ENCODE peak calls at places on chromosomes 6 and 20, in nine cellular contexts. One of them, this sample, is unnamed.
A peak's percentile ranks its signal among the peaks of the same experiment; 100 is the strongest.

GRCh38 chr6:124099520-124099919 is 295.9 kb downstream of the NKAIN2 start:
- DNase-seq in transverse colon: no peak
- DNase-seq in glutamatergic neuron: no peak
- DNase-seq in fibroblast of pulmonary artery: no peak
- DNase-seq in CD4-positive, alpha-beta T cell: no peak
- DNase-seq in WTC11: no peak
- DNase-seq in cardiac fibroblast: no peak
- DNase-seq in uterus: no peak
- DNase-seq in AG04450: no peak
- DNase-seq in this sample: no peak

GRCh38 chr6:21423106-21423854 is 170.3 kb upstream of the SOX4 start:
- DNase-seq in glutamatergic neuron: no peak
- DNase-seq in fibroblast of pulmonary artery: no peak
- DNase-seq in AG04450: no peak
- DNase-seq in CD4-positive, alpha-beta T cell: no peak
- DNase-seq in transverse colon: no peak
- DNase-seq in uterus: no peak
- DNase-seq in cardiac fibroblast: no peak
- DNase-seq in WTC11: peak; percentile 68
- DNase-seq in this sample: no peak

GRCh38 chr20:38787870-38788269 is 17.6 kb upstream of the PPP1R16B start:
- DNase-seq in WTC11: no peak
- DNase-seq in CD4-positive, alpha-beta T cell: no peak
- DNase-seq in transverse colon: no peak
- DNase-seq in fibroblast of pulmonary artery: no peak
- DNase-seq in AG04450: no peak
- DNase-seq in glutamatergic neuron: no peak
- DNase-seq in cardiac fibroblast: no peak
- DNase-seq in uterus: no peak
- DNase-seq in this sample: no peak

GRCh38 chr6:137216875-137217553 is 2.2 kb downstream of the IFNGR1 start:
- DNase-seq in transverse colon: no peak
- DNase-seq in uterus: no peak
- DNase-seq in AG04450: no peak
- DNase-seq in WTC11: no peak
- DNase-seq in CD4-positive, alpha-beta T cell: no peak
- DNase-seq in glutamatergic neuron: no peak
- DNase-seq in cardiac fibroblast: peak; percentile 9
- DNase-seq in fibroblast of pulmonary artery: no peak
- DNase-seq in this sample: no peak

GRCh38 chr6:45377041-45377554 is 636 bp downstream of the SUPT3H start:
- DNase-seq in AG04450: no peak
- DNase-seq in cardiac fibroblast: no peak
- DNase-seq in WTC11: no peak
- DNase-seq in glutamatergic neuron: no peak
- DNase-seq in CD4-positive, alpha-beta T cell: no peak
- DNase-seq in fibroblast of pulmonary artery: no peak
- DNase-seq in uterus: no peak
- DNase-seq in transverse colon: no peak
- DNase-seq in this sample: peak; percentile 5

GRCh38 chr6:15423286-15423957 is 177.6 kb downstream of the JARID2 start:
- DNase-seq in CD4-positive, alpha-beta T cell: no peak
- DNase-seq in uterus: no peak
- DNase-seq in AG04450: no peak
- DNase-seq in cardiac fibroblast: no peak
- DNase-seq in fibroblast of pulmonary artery: no peak
- DNase-seq in WTC11: no peak
- DNase-seq in transverse colon: no peak
- DNase-seq in glutamatergic neuron: no peak
- DNase-seq in this sample: no peak

GRCh38 chr20:21681219-21681931 is 24.1 kb upstream of the PAX1 start:
- DNase-seq in CD4-positive, alpha-beta T cell: no peak
- DNase-seq in transverse colon: no peak
- DNase-seq in cardiac fibroblast: no peak
- DNase-seq in uterus: no peak
- DNase-seq in glutamatergic neuron: no peak
- DNase-seq in WTC11: no peak
- DNase-seq in fibroblast of pulmonary artery: no peak
- DNase-seq in AG04450: no peak
- DNase-seq in this sample: no peak

GRCh38 chr6:37202788-37203491 is 33.0 kb downstream of the PIM1 start:
- DNase-seq in glutamatergic neuron: no peak
- DNase-seq in uterus: no peak
- DNase-seq in WTC11: no peak
- DNase-seq in fibroblast of pulmonary artery: no peak
- DNase-seq in CD4-positive, alpha-beta T cell: no peak
- DNase-seq in transverse colon: peak; percentile 27
- DNase-seq in cardiac fibroblast: no peak
- DNase-seq in AG04450: no peak
- DNase-seq in this sample: no peak

GRCh38 chr20:22579119-22579427 is 5.3 kb downstream of the FOXA2 start:
- DNase-seq in AG04450: no peak
- DNase-seq in glutamatergic neuron: no peak
- DNase-seq in fibroblast of pulmonary artery: no peak
- DNase-seq in uterus: no peak
- DNase-seq in CD4-positive, alpha-beta T cell: no peak
- DNase-seq in cardiac fibroblast: no peak
- DNase-seq in transverse colon: no peak
- DNase-seq in WTC11: peak; percentile 81
- DNase-seq in this sample: peak; percentile 46

GRCh38 chr6:80607814-80608391 is 501.4 kb downstream of the BCKDHB start:
- DNase-seq in transverse colon: no peak
- DNase-seq in WTC11: no peak
- DNase-seq in fibroblast of pulmonary artery: peak; percentile 93
- DNase-seq in cardiac fibroblast: peak; percentile 93
- DNase-seq in uterus: no peak
- DNase-seq in glutamatergic neuron: no peak
- DNase-seq in AG04450: peak; percentile 68
- DNase-seq in CD4-positive, alpha-beta T cell: no peak
- DNase-seq in this sample: peak; percentile 8

GRCh38 chr20:56554869-56555268 is 21.8 kb downstream of the FAM209B start:
- DNase-seq in CD4-positive, alpha-beta T cell: no peak
- DNase-seq in transverse colon: peak; percentile 29
- DNase-seq in WTC11: no peak
- DNase-seq in AG04450: peak; percentile 81
- DNase-seq in cardiac fibroblast: peak; percentile 96
- DNase-seq in glutamatergic neuron: no peak
- DNase-seq in uterus: peak; percentile 56
- DNase-seq in fibroblast of pulmonary artery: peak; percentile 95
- DNase-seq in this sample: peak; percentile 33

GRCh38 chr6:30565772-30566171 is 5.5 kb upstream of the ABCF1 start:
- DNase-seq in uterus: no peak
- DNase-seq in WTC11: no peak
- DNase-seq in CD4-positive, alpha-beta T cell: no peak
- DNase-seq in glutamatergic neuron: no peak
- DNase-seq in cardiac fibroblast: no peak
- DNase-seq in AG04450: no peak
- DNase-seq in fibroblast of pulmonary artery: no peak
- DNase-seq in transverse colon: no peak
- DNase-seq in this sample: no peak

GRCh38 chr6:164069352-164070022 is 655.0 kb downstream of the QKI start:
- DNase-seq in WTC11: no peak
- DNase-seq in transverse colon: no peak
- DNase-seq in glutamatergic neuron: no peak
- DNase-seq in CD4-positive, alpha-beta T cell: no peak
- DNase-seq in AG04450: no peak
- DNase-seq in cardiac fibroblast: peak; percentile 91
- DNase-seq in fibroblast of pulmonary artery: peak; percentile 90
- DNase-seq in uterus: peak; percentile 38
- DNase-seq in this sample: no peak

GRCh38 chr6:63509652-63510352 is 62.5 kb upstream of the LOC128125822 start:
- DNase-seq in transverse colon: peak; percentile 70
- DNase-seq in fibroblast of pulmonary artery: peak; percentile 66
- DNase-seq in WTC11: no peak
- DNase-seq in CD4-positive, alpha-beta T cell: no peak
- DNase-seq in AG04450: no peak
- DNase-seq in cardiac fibroblast: peak; percentile 5
- DNase-seq in uterus: peak; percentile 87
- DNase-seq in glutamatergic neuron: no peak
- DNase-seq in this sample: peak; percentile 85

GRCh38 chr6:155765275-155766194 is 309.9 kb upstream of the NOX3 start:
- DNase-seq in cardiac fibroblast: peak; percentile 71
- DNase-seq in AG04450: peak; percentile 23
- DNase-seq in glutamatergic neuron: no peak
- DNase-seq in uterus: no peak
- DNase-seq in CD4-positive, alpha-beta T cell: no peak
- DNase-seq in transverse colon: no peak
- DNase-seq in WTC11: no peak
- DNase-seq in fibroblast of pulmonary artery: peak; percentile 91
- DNase-seq in this sample: no peak

GRCh38 chr6:106510090-106510970 is 119.0 kb downstream of the RTN4IP1 start:
- DNase-seq in WTC11: peak; percentile 65
- DNase-seq in transverse colon: peak; percentile 86
- DNase-seq in cardiac fibroblast: peak; percentile 47
- DNase-seq in fibroblast of pulmonary artery: peak; percentile 47
- DNase-seq in CD4-positive, alpha-beta T cell: peak; percentile 72
- DNase-seq in uterus: peak; percentile 42
- DNase-seq in AG04450: no peak
- DNase-seq in glutamatergic neuron: peak; percentile 53
- DNase-seq in this sample: peak; percentile 73

GRCh38 chr6:44253307-44254101 is 3.8 kb downstream of the SLC35B2 start:
- DNase-seq in WTC11: peak; percentile 72
- DNase-seq in uterus: no peak
- DNase-seq in CD4-positive, alpha-beta T cell: no peak
- DNase-seq in AG04450: no peak
- DNase-seq in cardiac fibroblast: peak; percentile 52
- DNase-seq in transverse colon: peak; percentile 68
- DNase-seq in glutamatergic neuron: peak; percentile 75
- DNase-seq in fibroblast of pulmonary artery: peak; percentile 48
- DNase-seq in this sample: peak; percentile 58

GRCh38 chr20:9884666-9885065 is 45.8 kb upstream of the PAK5 start:
- DNase-seq in uterus: no peak
- DNase-seq in WTC11: no peak
- DNase-seq in AG04450: no peak
- DNase-seq in transverse colon: no peak
- DNase-seq in CD4-positive, alpha-beta T cell: no peak
- DNase-seq in fibroblast of pulmonary artery: no peak
- DNase-seq in cardiac fibroblast: no peak
- DNase-seq in glutamatergic neuron: no peak
- DNase-seq in this sample: no peak

GRCh38 chr20:17505664-17506517 is 25.3 kb downstream of the BFSP1 start:
- DNase-seq in uterus: no peak
- DNase-seq in transverse colon: no peak
- DNase-seq in WTC11: no peak
- DNase-seq in CD4-positive, alpha-beta T cell: peak; percentile 36
- DNase-seq in cardiac fibroblast: peak; percentile 62
- DNase-seq in glutamatergic neuron: no peak
- DNase-seq in AG04450: no peak
- DNase-seq in fibroblast of pulmonary artery: peak; percentile 50
- DNase-seq in this sample: no peak

GRCh38 chr6:163264662-163265035 is 149.9 kb upstream of the QKI start:
- DNase-seq in fibroblast of pulmonary artery: no peak
- DNase-seq in cardiac fibroblast: no peak
- DNase-seq in CD4-positive, alpha-beta T cell: no peak
- DNase-seq in uterus: no peak
- DNase-seq in AG04450: no peak
- DNase-seq in glutamatergic neuron: no peak
- DNase-seq in transverse colon: no peak
- DNase-seq in WTC11: no peak
- DNase-seq in this sample: peak; percentile 67

GRCh38 chr6:24358219-24358821 is 461 bp upstream of the DCDC2 start:
- DNase-seq in transverse colon: no peak
- DNase-seq in cardiac fibroblast: no peak
- DNase-seq in WTC11: no peak
- DNase-seq in fibroblast of pulmonary artery: no peak
- DNase-seq in uterus: no peak
- DNase-seq in AG04450: no peak
- DNase-seq in CD4-positive, alpha-beta T cell: no peak
- DNase-seq in glutamatergic neuron: no peak
- DNase-seq in this sample: peak; percentile 46
- TF ChIP-seq CTCF in transverse colon: no peak
- TF ChIP-seq CTCF in cardiac fibroblast: no peak
- TF ChIP-seq CTCF in WTC11: no peak
- TF ChIP-seq CTCF in fibroblast of pulmonary artery: no peak
- TF ChIP-seq CTCF in uterus: no peak
- TF ChIP-seq CTCF in AG04450: no peak
- TF ChIP-seq CTCF in CD4-positive, alpha-beta T cell: no peak
- TF ChIP-seq CTCF in glutamatergic neuron: no peak
- TF ChIP-seq CTCF in this sample: no peak

GRCh38 chr20:47296950-47297349 is 59.5 kb downstream of the ZMYND8 start:
- DNase-seq in WTC11: no peak
- DNase-seq in AG04450: no peak
- DNase-seq in cardiac fibroblast: peak; percentile 43
- DNase-seq in uterus: no peak
- DNase-seq in transverse colon: no peak
- DNase-seq in CD4-positive, alpha-beta T cell: no peak
- DNase-seq in glutamatergic neuron: no peak
- DNase-seq in fibroblast of pulmonary artery: peak; percentile 41
- DNase-seq in this sample: no peak
- TF ChIP-seq CTCF in WTC11: no peak
- TF ChIP-seq CTCF in AG04450: no peak
- TF ChIP-seq CTCF in cardiac fibroblast: no peak
- TF ChIP-seq CTCF in uterus: no peak
- TF ChIP-seq CTCF in transverse colon: peak; percentile 20
- TF ChIP-seq CTCF in CD4-positive, alpha-beta T cell: no peak
- TF ChIP-seq CTCF in glutamatergic neuron: no peak
- TF ChIP-seq CTCF in fibroblast of pulmonary artery: no peak
- TF ChIP-seq CTCF in this sample: no peak

GRCh38 chr6:165985926-165986646 is 181.6 kb downstream of the TBXT start:
- DNase-seq in AG04450: no peak
- DNase-seq in transverse colon: no peak
- DNase-seq in CD4-positive, alpha-beta T cell: no peak
- DNase-seq in glutamatergic neuron: no peak
- DNase-seq in fibroblast of pulmonary artery: peak; percentile 34
- DNase-seq in uterus: no peak
- DNase-seq in cardiac fibroblast: no peak
- DNase-seq in WTC11: no peak
- DNase-seq in this sample: no peak
- TF ChIP-seq CTCF in AG04450: no peak
- TF ChIP-seq CTCF in transverse colon: no peak
- TF ChIP-seq CTCF in CD4-positive, alpha-beta T cell: no peak
- TF ChIP-seq CTCF in glutamatergic neuron: no peak
- TF ChIP-seq CTCF in fibroblast of pulmonary artery: no peak
- TF ChIP-seq CTCF in uterus: peak; percentile 19
- TF ChIP-seq CTCF in cardiac fibroblast: no peak
- TF ChIP-seq CTCF in WTC11: no peak
- TF ChIP-seq CTCF in this sample: no peak

DNA sequence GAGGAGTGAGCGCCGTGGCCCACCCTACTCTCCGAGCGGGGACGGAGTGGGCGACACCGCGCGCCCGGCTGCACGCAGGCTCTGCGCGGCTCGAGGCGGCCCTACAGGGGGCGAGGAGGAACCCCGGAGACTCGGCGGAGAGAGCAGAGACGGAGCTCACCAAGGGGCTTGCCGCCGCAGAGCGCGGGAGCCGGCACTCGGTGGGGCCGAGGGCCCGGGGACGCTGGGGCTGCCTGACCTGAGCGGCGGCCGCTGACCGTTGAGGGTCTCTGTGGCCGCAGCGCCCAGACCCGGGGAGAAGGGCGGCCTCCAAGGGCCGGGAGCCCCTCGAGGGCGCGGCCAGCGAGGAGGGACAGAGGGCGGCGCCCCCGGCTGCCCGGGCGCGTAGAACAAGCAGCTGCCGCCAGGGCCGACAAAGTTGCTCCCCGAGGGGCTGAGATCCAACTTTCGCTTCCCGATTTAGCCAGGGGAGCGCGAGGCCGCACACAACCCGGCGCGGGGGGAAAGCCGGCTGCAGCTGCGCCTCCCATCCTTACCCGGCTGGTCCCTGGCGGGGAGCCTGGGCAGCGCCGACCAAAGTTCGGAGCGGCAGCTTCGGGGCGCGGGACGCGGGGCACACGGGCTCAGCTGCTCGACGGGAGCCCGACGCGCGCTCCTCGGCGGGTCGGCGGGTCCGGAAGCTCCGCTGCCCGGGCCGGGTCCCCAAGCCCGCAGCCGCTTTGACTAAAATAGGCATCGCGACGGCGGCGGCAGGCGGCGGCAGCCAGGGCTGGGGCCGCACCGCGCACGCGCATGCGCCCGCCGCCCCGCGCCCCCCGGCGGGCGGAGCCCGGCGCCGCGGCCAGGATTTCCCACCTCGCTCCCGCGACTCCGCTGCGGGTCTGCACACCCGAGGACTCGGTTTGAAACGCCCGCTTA is 43.1 kb downstream of the POPDC3 start:
- DNase-seq in WTC11: peak; percentile 70
- DNase-seq in AG04450: peak; percentile 26
- DNase-seq in glutamatergic neuron: peak; percentile 80
- DNase-seq in cardiac fibroblast: peak; percentile 56
- DNase-seq in transverse colon: peak; percentile 55
- DNase-seq in fibroblast of pulmonary artery: peak; percentile 58
- DNase-seq in uterus: peak; percentile 43
- DNase-seq in CD4-positive, alpha-beta T cell: no peak
- DNase-seq in this sample: peak; percentile 51
- TF ChIP-seq CTCF in WTC11: no peak
- TF ChIP-seq CTCF in AG04450: peak; percentile 26
- TF ChIP-seq CTCF in glutamatergic neuron: no peak
- TF ChIP-seq CTCF in cardiac fibroblast: peak; percentile 23
- TF ChIP-seq CTCF in transverse colon: peak; percentile 30
- TF ChIP-seq CTCF in fibroblast of pulmonary artery: no peak
- TF ChIP-seq CTCF in uterus: peak; percentile 12
- TF ChIP-seq CTCF in CD4-positive, alpha-beta T cell: no peak
- TF ChIP-seq CTCF in this sample: peak; percentile 12

This sample was measured in body of pancreas.